ENCODE peak calls at places on chromosome 3, in eight cellular contexts. H, D, P, A, I, W, Z and Y are unnamed samples.

GRCh38 chr3:13347390-13347966 is 72.6 kb downstream of the NUP210 start:
- DNase-seq in Z (peak; percentile 5), A (no peak), I (no peak), H (no peak), W (peak; percentile 29), P (no peak), D (no peak), Y (no peak)

GRCh38 chr3:126352476-126353454 is 4.4 kb downstream of the KLF15 start:
- DNase-seq in D (no peak), A (peak; percentile 64), I (no peak), H (no peak), Z (peak; percentile 78), P (peak; percentile 93), W (peak; percentile 16), Y (peak; percentile 93)

GRCh38 chr3:184531580-184532290 is 29.9 kb upstream of the EPHB3 start:
- DNase-seq in I (no peak), D (no peak), H (no peak), A (no peak), W (peak; percentile 41), Z (no peak), P (no peak), Y (no peak)

GRCh38 chr3:114093596-114093995 is 37.1 kb downstream of the QTRT2 start:
- DNase-seq in I (no peak), Z (no peak), D (no peak), A (no peak), W (peak; percentile 86), P (no peak), H (peak; percentile 80), Y (peak; percentile 83)

GRCh38 chr3:72345237-72345878 is 502.9 kb downstream of the SHQ1 start:
- DNase-seq in D (no peak), W (no peak), A (no peak), Z (no peak), H (peak; percentile 65), P (no peak), I (no peak), Y (peak; percentile 41)

GRCh38 chr3:139332092-139332491 is 11.7 kb upstream of the MRPS22 start:
- DNase-seq in I (no peak), W (no peak), P (no peak), Z (no peak), A (no peak), H (no peak), D (peak; percentile 13), Y (no peak)

GRCh38 chr3:72441284-72441994 is 406.8 kb downstream of the SHQ1 start:
- DNase-seq in H (peak; percentile 26), D (no peak), W (peak; percentile 42), P (no peak), Z (no peak), I (no peak), A (no peak), Y (no peak)

GRCh38 chr3:134449277-134449676 is 36.5 kb downstream of the ANAPC13 start:
- DNase-seq in W (peak; percentile 68), P (no peak), D (no peak), H (no peak), A (no peak), I (no peak), Z (no peak), Y (peak; percentile 61)

GRCh38 chr3:147431746-147432145 is 22.6 kb downstream of the ZIC1 start:
- DNase-seq in H (no peak), A (no peak), D (no peak), P (no peak), I (no peak), Z (no peak), W (no peak), Y (peak; percentile 69)

GRCh38 chr3:46693038-46693896 is at the start of gene ALS2CL:
- DNase-seq in D (peak; percentile 77), A (peak; percentile 79), H (no peak), I (no peak), P (peak; percentile 83), W (no peak), Z (peak; percentile 89), Y (no peak)

DNA sequence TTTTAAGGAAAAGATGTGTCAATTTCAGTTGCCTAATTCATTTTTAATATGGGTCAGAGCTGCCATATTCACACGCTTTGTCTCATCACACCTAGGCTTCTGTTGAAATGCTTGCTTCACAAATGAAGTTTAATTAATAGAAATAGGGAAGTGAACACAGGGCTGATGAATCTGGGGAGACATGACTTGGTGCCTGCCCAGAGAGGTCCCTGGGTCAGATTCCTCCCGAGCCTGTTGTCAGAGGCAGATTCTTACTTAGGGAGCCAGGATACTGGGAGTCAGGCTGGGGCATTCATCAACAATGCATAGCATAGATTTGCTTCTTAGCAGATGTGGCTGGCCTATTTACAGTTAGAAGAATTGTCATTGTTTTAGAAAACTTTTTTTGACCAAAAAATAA is 90.6 kb downstream of the CACNA1D start:
- DNase-seq in P (no peak), Z (no peak), D (no peak), A (no peak), I (no peak), H (no peak), W (no peak), Y (no peak)
- TF ChIP-seq CTCF in P (no peak), Z (no peak), D (no peak), A (no peak), I (no peak), H (no peak), W (no peak), Y (no peak)

GRCh38 chr3:37519236-37519635 is 342.4 kb upstream of the CTDSPL start:
- DNase-seq in A (no peak), I (no peak), W (no peak), Z (no peak), D (no peak), P (no peak), H (no peak), Y (no peak)

GRCh38 chr3:37519661-37520060 is 342.0 kb upstream of the CTDSPL start:
- DNase-seq in W (no peak), A (no peak), D (no peak), Z (no peak), I (no peak), P (no peak), H (no peak), Y (no peak)

GRCh38 chr3:37523361-37523760 is 338.3 kb upstream of the CTDSPL start:
- DNase-seq in A (no peak), W (no peak), D (no peak), I (no peak), Z (no peak), P (no peak), H (no peak), Y (no peak)

GRCh38 chr3:37521403-37521802 is 340.3 kb upstream of the CTDSPL start:
- DNase-seq in P (no peak), I (no peak), Z (no peak), W (no peak), A (no peak), D (no peak), H (no peak), Y (no peak)

GRCh38 chr3:37520802-37521350 is 340.8 kb upstream of the CTDSPL start:
- DNase-seq in Z (no peak), A (no peak), P (no peak), H (peak; percentile 47), W (no peak), I (no peak), D (no peak), Y (no peak)
- TF ChIP-seq CTCF in Z (no peak), A (no peak), P (no peak), H (no peak), W (no peak), I (no peak), D (no peak), Y (no peak)

DNA sequence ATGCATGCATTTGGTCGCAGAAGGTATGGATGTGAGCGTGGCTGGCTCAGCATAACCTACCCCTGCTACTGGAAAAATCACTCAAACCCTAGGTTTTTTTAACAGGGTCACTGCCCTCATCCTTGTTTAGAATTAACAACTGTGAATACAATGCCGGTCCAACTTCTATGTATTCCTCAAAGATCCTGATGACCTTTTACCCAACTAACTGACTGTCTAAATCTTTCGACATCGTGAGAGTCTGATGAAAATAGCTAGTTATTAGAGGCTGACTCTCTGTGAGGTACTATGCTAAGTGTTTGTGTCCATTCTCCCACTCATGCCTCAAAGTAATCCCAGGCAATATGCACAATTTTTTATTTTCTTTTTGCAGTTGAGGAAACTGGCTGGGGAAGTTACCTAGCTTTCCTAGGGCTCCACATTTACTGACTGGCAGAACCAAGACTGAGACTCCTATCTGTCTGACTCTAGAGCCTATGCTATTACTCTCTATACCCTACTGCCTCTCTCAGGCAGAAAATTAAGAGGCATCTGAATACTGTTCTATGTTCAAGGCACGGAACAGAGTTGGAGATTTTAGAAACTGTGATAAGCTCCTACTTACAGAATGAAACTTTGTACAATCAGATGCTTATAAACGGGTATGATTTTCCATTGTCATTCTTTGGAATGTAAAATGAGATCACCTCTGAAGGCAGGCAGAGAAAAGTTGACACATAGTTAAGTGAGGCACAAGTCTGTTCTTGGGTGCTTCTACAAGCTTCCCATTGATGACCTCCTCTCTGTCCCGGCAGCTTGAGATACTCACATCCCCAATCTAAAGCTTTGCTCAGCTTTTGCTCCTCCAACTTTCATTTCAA is 56.4 kb downstream of the FILIP1L start:
- DNase-seq in P (no peak), D (no peak), H (no peak), A (no peak), I (no peak), W (peak; percentile 34), Z (no peak), Y (peak; percentile 23)
- TF ChIP-seq CTCF in P (no peak), D (no peak), H (no peak), A (peak; percentile 22), I (no peak), W (peak; percentile 13), Z (no peak), Y (no peak)

GRCh38 chr3:127701281-127701792 is 28.6 kb downstream of the ABTB1 start:
- DNase-seq in H (no peak), W (no peak), I (no peak), Z (peak; percentile 38), D (no peak), A (peak; percentile 76), P (peak; percentile 45), Y (no peak)
- TF ChIP-seq CTCF in H (no peak), W (no peak), I (no peak), Z (no peak), D (no peak), A (no peak), P (no peak), Y (no peak)